ENCODE peak calls at places on chromosome 13, in five cellular contexts. U is neural progenitor cell, C is PC-3, K is HCT116, T is MM.1S. B is an unnamed sample.

GRCh38 chr13:51814825-51815650 is 11.1 kb upstream of the DHRS12 start:
- DNase-seq in U (peak), C (peak), K (peak), T (peak), B (peak)

GRCh38 chr13:95896302-95896701 is 156.9 kb downstream of the UGGT2 start:
- DNase-seq in U (no peak), C (peak), K (no peak), T (no peak), B (no peak)

GRCh38 chr13:45167611-45168554 is 33.0 kb downstream of the KCTD4 start:
- DNase-seq in U (no peak), C (peak), K (peak), T (no peak), B (peak)

GRCh38 chr13:98368019-98368418 is 190.9 kb upstream of the RNF113B start:
- DNase-seq in U (no peak), C (no peak), K (no peak), T (no peak), B (no peak)

GRCh38 chr13:38662362-38662761 is 24.5 kb upstream of the FREM2 start:
- DNase-seq in U (no peak), C (no peak), K (no peak), T (no peak), B (peak)

GRCh38 chr13:74206061-74206561 is 71.9 kb upstream of the KLF12 start:
- DNase-seq in U (peak), C (peak), K (no peak), T (no peak), B (peak)

GRCh38 chr13:104553156-104553555 is 1486.9 kb upstream of the SLC10A2 start:
- DNase-seq in U (no peak), C (peak), K (no peak), T (no peak), B (no peak)

GRCh38 chr13:43036386-43037220 is 13.2 kb downstream of the DNAJC15 start:
- DNase-seq in U (no peak), C (no peak), K (no peak), T (no peak), B (no peak)

GRCh38 chr13:28401303-28402056 is 93.4 kb downstream of the FLT1 start:
- DNase-seq in U (no peak), C (peak), K (no peak), T (no peak), B (peak)

GRCh38 chr13:101977475-101977874 is 424.4 kb downstream of the FGF14 start:
- DNase-seq in U (no peak), C (no peak), K (no peak), T (no peak), B (no peak)
- H3K4me3 ChIP-seq in U (no peak), C (no peak), K (no peak), T (no peak), B (no peak)

GRCh38 chr13:79522583-79522982 is 41.6 kb downstream of the NDFIP2 start:
- DNase-seq in U (no peak), C (peak), K (no peak), T (peak), B (peak)

GRCh38 chr13:79516590-79516989 is 35.6 kb downstream of the NDFIP2 start:
- DNase-seq in U (no peak), C (no peak), K (no peak), T (no peak), B (no peak)

GRCh38 chr13:79525051-79525450 is 44.1 kb downstream of the NDFIP2 start:
- DNase-seq in U (no peak), C (no peak), K (no peak), T (no peak), B (no peak)

GRCh38 chr13:79519252-79519651 is 38.3 kb downstream of the NDFIP2 start:
- DNase-seq in U (no peak), C (peak), K (no peak), T (no peak), B (peak)
- TF ChIP-seq EZH2phosphoT487 in U (no peak), C (no peak), K (no peak), T (no peak), B (no peak)

GRCh38 chr13:110226051-110226562 is 80.8 kb downstream of the COL4A1 start:
- DNase-seq in U (no peak), C (no peak), K (no peak), T (no peak), B (no peak)
- H3K4me2 ChIP-seq in U (no peak), C (no peak), K (no peak), T (no peak), B (no peak)

GRCh38 chr13:77918391-77919261 is at the start of gene EDNRB:
- DNase-seq in U (peak), C (no peak), K (no peak), T (no peak), B (peak)
- H3K4me3 ChIP-seq in U (peak), C (no peak), K (no peak), T (no peak), B (peak)

GRCh38 chr13:22929391-22930126 is 251.2 kb upstream of the SGCG start:
- DNase-seq in U (no peak), C (no peak), K (no peak), T (no peak), B (no peak)

GRCh38 chr13:22933571-22934181 is 247.1 kb upstream of the SGCG start:
- DNase-seq in U (no peak), C (no peak), K (no peak), T (no peak), B (no peak)

GRCh38 chr13:22934744-22935523 is 245.8 kb upstream of the SGCG start:
- DNase-seq in U (no peak), C (no peak), K (no peak), T (no peak), B (no peak)

GRCh38 chr13:22927008-22927393 is 253.8 kb upstream of the SGCG start:
- DNase-seq in U (no peak), C (no peak), K (no peak), T (no peak), B (no peak)

DNA sequence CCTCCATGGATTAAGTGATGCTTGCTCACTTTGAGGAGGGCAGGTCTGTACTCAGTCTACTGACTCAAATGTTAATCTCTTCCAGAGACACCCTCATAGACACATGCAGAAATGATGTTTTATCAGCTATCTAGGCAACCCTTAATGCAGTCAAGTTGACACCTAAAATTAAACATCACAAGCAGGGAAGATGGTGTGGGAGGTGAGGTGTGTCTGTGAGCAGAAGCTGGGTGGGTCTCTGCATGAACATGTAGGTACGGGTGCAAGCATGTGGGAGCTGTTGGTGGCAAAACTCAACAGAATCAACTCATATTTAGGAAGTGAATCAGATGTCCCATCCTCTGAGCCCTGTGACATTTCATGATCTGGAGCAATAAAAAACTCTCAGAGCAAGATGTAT is 249.2 kb upstream of the SGCG start:
- DNase-seq in U (no peak), C (no peak), K (no peak), T (no peak), B (no peak)
- TF ChIP-seq EZH2phosphoT487 in U (no peak), C (no peak), K (no peak), T (no peak), B (no peak)

GRCh38 chr13:33213797-33214196 is 71.8 kb downstream of the STARD13 start:
- DNase-seq in U (peak), C (no peak), K (no peak), T (no peak), B (peak)
- H3K4me2 ChIP-seq in U (peak), C (no peak), K (no peak), T (no peak), B (peak)

GRCh38 chr13:20175406-20175794 is 14.5 kb upstream of the GJA3 start:
- DNase-seq in U (no peak), C (no peak), K (no peak), T (no peak), B (no peak)

GRCh38 chr13:20177049-20177831 is 15.5 kb downstream of the GJB2 start:
- DNase-seq in U (no peak), C (no peak), K (no peak), T (no peak), B (no peak)

GRCh38 chr13:20178156-20178555 is 14.6 kb downstream of the GJB2 start:
- DNase-seq in U (no peak), C (no peak), K (no peak), T (no peak), B (peak)

GRCh38 chr13:20174656-20175405 is 14.0 kb upstream of the GJA3 start:
- DNase-seq in U (no peak), C (peak), K (peak), T (peak), B (peak)

GRCh38 chr13:20175907-20176652 is 15.2 kb upstream of the GJA3 start:
- DNase-seq in U (no peak), C (no peak), K (no peak), T (no peak), B (no peak)
- H3K4me3 ChIP-seq in U (no peak), C (no peak), K (no peak), T (no peak), B (no peak)

GRCh38 chr13:113172419-113172926 is 14.0 kb downstream of the PROZ start:
- DNase-seq in U (no peak), C (no peak), K (no peak), T (no peak), B (no peak)
- TF ChIP-seq EZH2phosphoT487 in U (no peak), C (no peak), K (no peak), T (no peak), B (no peak)